ENCODE peak calls at places on chromosomes 6 and 20, in five cellular contexts. O is effector memory CD8-positive, alpha-beta T cell; Y is fibroblast of the conjunctiva; G is iris pigment epithelial cell; H is activated T-helper 1 cell treated with anti-CD3 and anti-CD28 coated beads, Interleukin-12 subunit alpha, Interleukin-12 subunit beta, Interleukin-2, Interleukin-4 antibody, amounts not matched to agents 30 ng/mL and 10 ng/mL and 1 ng/mL, durations not matched to agents 14 hours and 24 hours and 36 hours. J is an unnamed sample.

GRCh38 chr6:142121342-142121741 is 11.4 kb upstream of the GJE1 start:
- DNase-seq in O (no peak), Y (no peak), G (no peak), H (no peak), J (no peak)

GRCh38 chr6:148223424-148223842 is 119.2 kb upstream of the SASH1 start:
- DNase-seq in O (no peak), Y (no peak), G (peak; percentile 66), H (no peak), J (peak; percentile 76)

GRCh38 chr20:5933802-5934436 is 16.4 kb downstream of the TRMT6 start:
- DNase-seq in O (no peak), Y (no peak), G (peak; percentile 13), H (no peak), J (no peak)

GRCh38 chr20:9354579-9354978 is 159.8 kb upstream of the LAMP5 start:
- DNase-seq in O (no peak), Y (no peak), G (no peak), H (no peak), J (no peak)

GRCh38 chr20:13274311-13274965 is 53.4 kb downstream of the ISM1 start:
- DNase-seq in O (no peak), Y (no peak), G (no peak), H (no peak), J (no peak)

GRCh38 chr20:47464380-47465101 is 37.1 kb upstream of the NCOA3 start:
- DNase-seq in O (no peak), Y (peak; percentile 99), G (peak; percentile 99), H (no peak), J (peak; percentile 92)

GRCh38 chr6:44219053-44219814 is 2.5 kb downstream of the MYMX start:
- DNase-seq in O (no peak), Y (no peak), G (peak; percentile 63), H (no peak), J (peak; percentile 29)

GRCh38 chr6:144019929-144020328 is 11.9 kb upstream of the PLAGL1 start:
- DNase-seq in O (no peak), Y (no peak), G (no peak), H (no peak), J (no peak)

GRCh38 chr6:110874880-110875547 is 429 bp downstream of the AMD1 start:
- DNase-seq in O (no peak), Y (no peak), G (peak; percentile 18), H (peak; percentile 49), J (no peak)

GRCh38 chr6:131792091-131792496 is 15.7 kb upstream of the ENPP1 start:
- DNase-seq in O (no peak), Y (no peak), G (peak; percentile 3), H (no peak), J (peak; percentile 75)

GRCh38 chr6:115914098-115914497 is 146.6 kb downstream of the FRK start:
- DNase-seq in O (no peak), Y (no peak), G (no peak), H (no peak), J (no peak)

GRCh38 chr6:46026307-46026706 is 10.6 kb upstream of the CLIC5 start:
- DNase-seq in O (no peak), Y (no peak), G (no peak), H (no peak), J (no peak)

GRCh38 chr6:32178547-32179440 is 589 bp downstream of the RNF5 start:
- DNase-seq in O (no peak), Y (no peak), G (peak; percentile 24), H (no peak), J (no peak)

GRCh38 chr20:34475979-34476736 is 40.1 kb upstream of the DYNLRB1 start:
- DNase-seq in O (peak; percentile 21), Y (no peak), G (no peak), H (no peak), J (no peak)

GRCh38 chr6:31225735-31226134 is 46.2 kb downstream of the HLA-C start:
- DNase-seq in O (no peak), Y (no peak), G (no peak), H (no peak), J (no peak)

GRCh38 chr6:161068296-161068695 is 76.7 kb downstream of the MAP3K4 start:
- DNase-seq in O (no peak), Y (no peak), G (no peak), H (no peak), J (no peak)

GRCh38 chr20:23774081-23774480 is 23.3 kb upstream of the CST1 start:
- DNase-seq in O (no peak), Y (no peak), G (no peak), H (no peak), J (no peak)

GRCh38 chr20:24755411-24755922 is 193.6 kb upstream of the CST7 start:
- DNase-seq in O (no peak), Y (no peak), G (no peak), H (no peak), J (no peak)

GRCh38 chr20:13312300-13312699 is 91.2 kb downstream of the ISM1 start:
- DNase-seq in O (no peak), Y (no peak), G (no peak), H (no peak), J (no peak)

GRCh38 chr6:76861403-76861802 is 601.9 kb downstream of the HTR1B start:
- DNase-seq in O (no peak), Y (no peak), G (peak; percentile 21), H (no peak), J (no peak)

GRCh38 chr6:71510057-71510713 is 221.6 kb downstream of the OGFRL1 start:
- DNase-seq in O (no peak), Y (peak; percentile 65), G (peak; percentile 83), H (no peak), J (peak; percentile 68)

GRCh38 chr6:31352497-31353368 is 4.2 kb downstream of the HLA-B start:
- DNase-seq in O (peak; percentile 44), Y (no peak), G (no peak), H (no peak), J (no peak)

GRCh38 chr6:156423829-156424228 is 353.3 kb upstream of the ARID1B start:
- DNase-seq in O (peak; percentile 24), Y (no peak), G (no peak), H (peak; percentile 14), J (no peak)

GRCh38 chr6:3226422-3227362 is 761 bp downstream of the TUBB2B start:
- DNase-seq in O (no peak), Y (no peak), G (peak; percentile 75), H (no peak), J (peak; percentile 57)

J was measured in astrocyte.